ENCODE peak calls at places on chromosomes 1 and 21, in five cellular contexts. E is K562, U is GM12878, M is HepG2, R is H1. P is an unnamed sample.

GRCh38 chr1:10252508-10252907 is 42.1 kb downstream of the KIF1B start:
- DNase-seq in E (no peak), U (no peak), M (peak; percentile 20), R (no peak), P (no peak)

GRCh38 chr1:13828454-13829151 is 128.6 kb downstream of the PRDM2 start:
- DNase-seq in E (peak; percentile 81), U (no peak), M (peak; percentile 23), R (peak; percentile 93), P (peak; percentile 19)

GRCh38 chr1:39632491-39633417 is 6.7 kb downstream of the HEYL start:
- DNase-seq in E (peak; percentile 81), U (no peak), M (no peak), R (peak; percentile 86), P (no peak)

GRCh38 chr1:47903723-47904122 is 93.5 kb downstream of the TRABD2B start:
- DNase-seq in E (no peak), U (no peak), M (no peak), R (no peak), P (no peak)

GRCh38 chr1:233217832-233218231 is 77.7 kb downstream of the PCNX2 start:
- DNase-seq in E (no peak), U (no peak), M (no peak), R (no peak), P (no peak)

GRCh38 chr1:41155105-41155504 is 87.0 kb downstream of the SCMH1 start:
- DNase-seq in E (no peak), U (no peak), M (no peak), R (no peak), P (no peak)

GRCh38 chr1:192476802-192477298 is 98.7 kb upstream of the RGS1 start:
- DNase-seq in E (no peak), U (peak; percentile 34), M (no peak), R (no peak), P (no peak)

GRCh38 chr1:108016451-108016920 is 51.5 kb upstream of the VAV3 start:
- DNase-seq in E (peak; percentile 57), U (no peak), M (no peak), R (no peak), P (no peak)

GRCh38 chr1:4210043-4210442 is 310.0 kb upstream of the C1orf174 start:
- DNase-seq in E (no peak), U (no peak), M (no peak), R (no peak), P (no peak)

GRCh38 chr1:75838099-75838498 is 41.4 kb downstream of the MSH4 start:
- DNase-seq in E (no peak), U (no peak), M (no peak), R (no peak), P (no peak)

GRCh38 chr1:226640288-226640687 is 91.7 kb downstream of the STUM start:
- DNase-seq in E (no peak), U (no peak), M (no peak), R (no peak), P (no peak)

GRCh38 chr1:245469006-245469405 is 314.2 kb downstream of the KIF26B start:
- DNase-seq in E (no peak), U (no peak), M (no peak), R (no peak), P (no peak)

GRCh38 chr21:27646691-27647090 is 679.8 kb upstream of the ADAMTS5 start:
- DNase-seq in E (no peak), U (no peak), M (no peak), R (no peak), P (no peak)

GRCh38 chr1:25079048-25079447 is 149.0 kb upstream of the RUNX3 start:
- DNase-seq in E (no peak), U (no peak), M (no peak), R (no peak), P (no peak)

GRCh38 chr1:25082995-25083394 is 149.3 kb downstream of the SYF2 start:
- DNase-seq in E (no peak), U (no peak), M (no peak), R (no peak), P (no peak)

GRCh38 chr1:25082216-25082899 is 149.9 kb downstream of the SYF2 start:
- DNase-seq in E (no peak), U (no peak), M (no peak), R (no peak), P (no peak)

GRCh38 chr1:25081496-25081895 is 150.8 kb downstream of the SYF2 start:
- DNase-seq in E (no peak), U (no peak), M (no peak), R (no peak), P (no peak)

GRCh38 chr1:25080294-25081209 is 150.5 kb upstream of the RUNX3 start:
- DNase-seq in E (peak; percentile 37), U (no peak), M (no peak), R (no peak), P (no peak)
- TF ChIP-seq USF2 in E (peak; percentile 72), U (no peak), M (no peak), R (no peak), P (peak; percentile 7)

GRCh38 chr21:43325036-43325435 is 101.9 kb downstream of the SIK1 start:
- DNase-seq in E (no peak), U (no peak), M (no peak), R (no peak), P (no peak)

GRCh38 chr21:43322805-43323204 is 104.1 kb downstream of the SIK1 start:
- DNase-seq in E (no peak), U (no peak), M (no peak), R (no peak), P (no peak)

GRCh38 chr21:43324596-43324995 is 102.3 kb downstream of the SIK1 start:
- DNase-seq in E (no peak), U (no peak), M (no peak), R (no peak), P (no peak)

GRCh38 chr21:43322311-43322710 is 104.6 kb downstream of the SIK1 start:
- DNase-seq in E (no peak), U (no peak), M (no peak), R (no peak), P (no peak)

GRCh38 chr21:43323244-43324005 is 103.5 kb downstream of the SIK1 start:
- DNase-seq in E (no peak), U (no peak), M (no peak), R (no peak), P (no peak)
- TF ChIP-seq KDM1A in E (no peak), U (no peak), M (no peak), R (no peak), P (no peak)

DNA sequence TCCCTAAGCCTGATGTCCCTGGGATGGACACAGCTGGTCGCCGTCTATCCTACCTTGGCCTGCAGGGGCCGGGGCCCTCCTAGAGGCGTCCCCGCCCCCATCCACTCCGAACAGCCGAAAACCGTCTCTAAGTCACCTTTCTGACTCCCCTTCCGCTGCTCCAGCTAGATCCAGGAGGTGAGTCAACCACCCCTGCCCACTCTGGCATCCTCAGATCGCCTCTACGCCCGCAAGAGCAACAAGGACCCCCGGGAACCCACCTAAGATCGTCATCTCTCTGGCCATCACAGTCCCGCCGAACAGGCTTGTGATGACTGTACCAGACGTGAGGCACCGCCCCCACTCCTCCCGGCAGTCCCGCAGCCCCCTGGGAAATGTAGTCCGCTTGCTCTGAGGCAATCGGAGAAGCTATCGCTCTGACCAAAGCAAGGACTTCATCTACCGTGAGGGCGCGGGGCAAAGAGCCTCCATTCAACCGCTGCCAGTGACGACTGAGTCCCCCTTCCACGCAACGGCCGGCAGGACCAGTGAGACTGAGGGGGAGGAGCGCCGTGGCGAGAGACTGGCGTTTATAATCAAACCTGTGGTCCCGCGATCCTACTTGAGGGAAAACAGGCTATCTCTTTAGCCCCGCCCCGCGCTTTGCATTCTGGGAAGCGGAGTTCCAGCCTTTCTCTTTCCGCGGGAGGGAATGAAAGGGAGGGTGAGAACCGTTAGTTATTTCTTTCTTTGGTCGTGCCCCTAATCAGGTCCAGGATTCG is at the start of gene HSPA13:
- DNase-seq in E (peak; percentile 90), U (peak; percentile 99), M (peak; percentile 99), R (peak; percentile 96), P (peak; percentile 83)
- TF ChIP-seq USF2 in E (no peak), U (no peak), M (no peak), R (no peak), P (no peak)

DNA sequence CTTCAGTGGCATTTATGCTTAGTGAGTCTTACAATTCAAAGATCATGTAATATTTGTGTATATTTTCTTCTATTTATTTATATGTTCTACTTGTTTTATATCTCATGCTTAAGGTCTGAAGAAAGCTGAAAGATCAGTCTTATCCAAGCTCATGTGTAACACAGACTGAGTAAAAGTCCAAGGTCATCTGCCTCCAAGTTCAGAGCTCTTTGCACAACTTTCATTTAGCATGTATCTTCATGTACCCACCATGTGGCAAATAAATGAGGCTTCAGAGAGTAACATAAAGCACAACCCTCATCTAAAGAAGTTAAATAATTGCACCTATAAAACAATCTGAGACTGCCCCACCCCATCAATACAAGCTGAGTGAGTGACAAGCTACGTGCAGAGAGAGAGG is 38.5 kb upstream of the PRDX6 start:
- DNase-seq in E (no peak), U (no peak), M (peak; percentile 7), R (no peak), P (no peak)
- TF ChIP-seq KDM1A in E (no peak), U (no peak), M (no peak), R (no peak), P (no peak)

GRCh38 chr1:229485318-229485717 is 22.8 kb downstream of the NUP133 start:
- DNase-seq in E (no peak), U (no peak), M (no peak), R (no peak), P (no peak)

GRCh38 chr1:229487181-229487580 is 21.0 kb downstream of the NUP133 start:
- DNase-seq in E (no peak), U (no peak), M (no peak), R (no peak), P (no peak)
- TF ChIP-seq USF2 in E (no peak), U (no peak), M (no peak), R (no peak), P (no peak)

DNA sequence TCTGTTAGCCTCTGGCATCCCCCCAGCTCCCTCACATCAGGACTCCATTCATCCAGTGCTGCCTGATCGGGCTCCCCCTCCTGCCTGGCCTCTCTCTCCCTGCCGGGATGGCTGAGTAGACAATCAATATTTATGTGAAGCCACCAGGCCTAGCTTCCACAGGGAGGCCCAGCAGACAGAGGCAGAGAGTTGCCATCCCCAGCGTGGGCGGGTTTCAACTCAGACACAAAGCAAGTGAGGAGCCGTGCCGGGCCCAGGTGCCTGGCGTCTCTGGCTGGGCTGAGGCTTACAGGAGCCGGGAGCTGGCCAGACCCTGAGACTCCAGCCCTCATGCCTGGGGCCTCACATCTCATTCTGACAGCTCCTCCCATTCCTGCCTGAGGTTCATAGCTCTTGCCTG is 34.5 kb upstream of the ATP2B4 start:
- DNase-seq in E (no peak), U (no peak), M (peak; percentile 15), R (peak; percentile 71), P (no peak)
- TF ChIP-seq KDM1A in E (no peak), U (no peak), M (no peak), R (no peak), P (no peak)

P was measured in A549.